ENCODE peak calls at places on chromosomes 16 and 17, in six cellular contexts. One of them, this sample, is unnamed. For H3K27me3, the result is how much of the 10 kb centered on the place peaks cover.

GRCh38 chr17:50053654-50053960 is 2.3 kb upstream of the ITGA3 start:
- DNase-seq in psoas muscle: peak
- DNase-seq in cardiac muscle cell: no peak
- DNase-seq in tibial artery: no peak
- DNase-seq in PC-9: no peak
- DNase-seq in sigmoid colon: no peak
- DNase-seq in this sample: no peak

GRCh38 chr17:78979780-78980623 is at the start of gene LGALS3BP:
- DNase-seq in PC-9: peak
- DNase-seq in psoas muscle: peak
- DNase-seq in cardiac muscle cell: peak
- DNase-seq in tibial artery: peak
- DNase-seq in sigmoid colon: peak
- DNase-seq in this sample: no peak

GRCh38 chr16:79047337-79047736 is 553.2 kb downstream of the MAF start:
- DNase-seq in psoas muscle: no peak
- DNase-seq in sigmoid colon: no peak
- DNase-seq in cardiac muscle cell: no peak
- DNase-seq in PC-9: no peak
- DNase-seq in tibial artery: no peak
- DNase-seq in this sample: no peak

GRCh38 chr17:68294196-68294555 is 2.9 kb downstream of the ARSG start:
- DNase-seq in tibial artery: no peak
- DNase-seq in cardiac muscle cell: no peak
- DNase-seq in PC-9: no peak
- DNase-seq in psoas muscle: no peak
- DNase-seq in sigmoid colon: no peak
- DNase-seq in this sample: no peak

GRCh38 chr16:49455991-49456745 is 82.6 kb downstream of the C16orf78 start:
- DNase-seq in PC-9: no peak
- DNase-seq in tibial artery: peak
- DNase-seq in sigmoid colon: peak
- DNase-seq in cardiac muscle cell: no peak
- DNase-seq in psoas muscle: peak
- DNase-seq in this sample: no peak

GRCh38 chr17:51636291-51636690 is 375.9 kb downstream of the UTP18 start:
- DNase-seq in PC-9: no peak
- DNase-seq in sigmoid colon: no peak
- DNase-seq in tibial artery: no peak
- DNase-seq in psoas muscle: no peak
- DNase-seq in cardiac muscle cell: no peak
- DNase-seq in this sample: no peak

GRCh38 chr17:19409066-19409465 is 2.0 kb upstream of the RNF112 start:
- DNase-seq in cardiac muscle cell: no peak
- DNase-seq in psoas muscle: no peak
- DNase-seq in sigmoid colon: no peak
- DNase-seq in PC-9: no peak
- DNase-seq in tibial artery: no peak
- DNase-seq in this sample: no peak

GRCh38 chr16:55710466-55710865 is 54.7 kb downstream of the SLC6A2 start:
- DNase-seq in PC-9: peak
- DNase-seq in cardiac muscle cell: peak
- DNase-seq in psoas muscle: no peak
- DNase-seq in tibial artery: no peak
- DNase-seq in sigmoid colon: no peak
- DNase-seq in this sample: no peak

GRCh38 chr17:11430766-11431165 is 167.5 kb upstream of the DNAH9 start:
- DNase-seq in tibial artery: no peak
- DNase-seq in cardiac muscle cell: no peak
- DNase-seq in psoas muscle: no peak
- DNase-seq in PC-9: no peak
- DNase-seq in sigmoid colon: no peak
- DNase-seq in this sample: no peak

GRCh38 chr17:75267146-75267402 is 4.0 kb downstream of the MIF4GD start:
- DNase-seq in PC-9: no peak
- DNase-seq in tibial artery: no peak
- DNase-seq in cardiac muscle cell: no peak
- DNase-seq in psoas muscle: peak
- DNase-seq in sigmoid colon: no peak
- DNase-seq in this sample: no peak

GRCh38 chr17:48611681-48612455 is 1.1 kb upstream of the HOXB7 start:
- DNase-seq in sigmoid colon: no peak
- DNase-seq in PC-9: peak
- DNase-seq in cardiac muscle cell: no peak
- DNase-seq in psoas muscle: no peak
- DNase-seq in tibial artery: no peak
- DNase-seq in this sample: no peak

GRCh38 chr16:72228014-72228413 is 56.1 kb upstream of the PMFBP1 start:
- DNase-seq in psoas muscle: no peak
- DNase-seq in tibial artery: no peak
- DNase-seq in PC-9: no peak
- DNase-seq in sigmoid colon: no peak
- DNase-seq in cardiac muscle cell: no peak
- DNase-seq in this sample: no peak

GRCh38 chr16:84281077-84281476 is 13.6 kb upstream of the WFDC1 start:
- DNase-seq in cardiac muscle cell: peak
- DNase-seq in PC-9: no peak
- DNase-seq in psoas muscle: no peak
- DNase-seq in sigmoid colon: no peak
- DNase-seq in tibial artery: no peak
- DNase-seq in this sample: no peak

GRCh38 chr17:77144227-77144626 is 3.5 kb downstream of the SEC14L1 start:
- DNase-seq in sigmoid colon: peak
- DNase-seq in tibial artery: no peak
- DNase-seq in PC-9: no peak
- DNase-seq in cardiac muscle cell: no peak
- DNase-seq in psoas muscle: no peak
- DNase-seq in this sample: no peak

GRCh38 chr16:2426941-2427361 is 2.3 kb upstream of the CCNF start:
- DNase-seq in PC-9: peak
- DNase-seq in psoas muscle: no peak
- DNase-seq in cardiac muscle cell: peak
- DNase-seq in tibial artery: no peak
- DNase-seq in sigmoid colon: peak
- DNase-seq in this sample: no peak

GRCh38 chr17:10013360-10014112 is 108.5 kb upstream of the RCVRN start:
- DNase-seq in psoas muscle: no peak
- DNase-seq in tibial artery: peak
- DNase-seq in cardiac muscle cell: peak
- DNase-seq in PC-9: no peak
- DNase-seq in sigmoid colon: no peak
- DNase-seq in this sample: no peak

GRCh38 chr17:57482657-57483056 is 226.3 kb downstream of the MSI2 start:
- DNase-seq in PC-9: no peak
- DNase-seq in cardiac muscle cell: no peak
- DNase-seq in tibial artery: no peak
- DNase-seq in psoas muscle: no peak
- DNase-seq in sigmoid colon: no peak
- DNase-seq in this sample: no peak

GRCh38 chr16:47905771-47906170 is 250.0 kb downstream of the ABCC12 start:
- DNase-seq in sigmoid colon: no peak
- DNase-seq in psoas muscle: no peak
- DNase-seq in cardiac muscle cell: peak
- DNase-seq in tibial artery: no peak
- DNase-seq in PC-9: no peak
- DNase-seq in this sample: no peak

GRCh38 chr16:84606081-84606875 is 11.6 kb downstream of the COTL1 start:
- DNase-seq in sigmoid colon: no peak
- DNase-seq in tibial artery: no peak
- DNase-seq in cardiac muscle cell: no peak
- DNase-seq in PC-9: no peak
- DNase-seq in psoas muscle: no peak
- DNase-seq in this sample: no peak

GRCh38 chr16:7503688-7504087 is 171.0 kb downstream of the RBFOX1 start:
- DNase-seq in PC-9: no peak
- DNase-seq in tibial artery: no peak
- DNase-seq in sigmoid colon: no peak
- DNase-seq in cardiac muscle cell: no peak
- DNase-seq in psoas muscle: no peak
- DNase-seq in this sample: no peak

GRCh38 chr16:53378138-53378537 is 56.1 kb upstream of the RBL2 start:
- DNase-seq in PC-9: no peak
- DNase-seq in cardiac muscle cell: no peak
- DNase-seq in tibial artery: no peak
- DNase-seq in psoas muscle: no peak
- DNase-seq in sigmoid colon: no peak
- DNase-seq in this sample: no peak

GRCh38 chr17:19904412-19904811 is 36.7 kb upstream of the ULK2 start:
- DNase-seq in PC-9: no peak
- DNase-seq in psoas muscle: no peak
- DNase-seq in sigmoid colon: no peak
- DNase-seq in cardiac muscle cell: peak
- DNase-seq in tibial artery: no peak
- DNase-seq in this sample: no peak

GRCh38 chr17:79159926-79160325 is 85.3 kb downstream of the ENGASE start:
- DNase-seq in PC-9: no peak
- DNase-seq in tibial artery: no peak
- DNase-seq in psoas muscle: no peak
- DNase-seq in sigmoid colon: no peak
- DNase-seq in cardiac muscle cell: no peak
- DNase-seq in this sample: no peak

GRCh38 chr17:21031756-21032396 is 10.9 kb downstream of the USP22 start:
- DNase-seq in tibial artery: no peak
- DNase-seq in psoas muscle: no peak
- DNase-seq in PC-9: no peak
- DNase-seq in sigmoid colon: no peak
- DNase-seq in cardiac muscle cell: no peak
- DNase-seq in this sample: no peak

GRCh38 chr16:12323007-12323699 is 346.6 kb downstream of the SNX29 start:
- DNase-seq in sigmoid colon: no peak
- DNase-seq in psoas muscle: no peak
- DNase-seq in tibial artery: no peak
- DNase-seq in cardiac muscle cell: no peak
- DNase-seq in PC-9: no peak
- DNase-seq in this sample: no peak

GRCh38 chr16:71676236-71676635 is 48.3 kb downstream of the PHLPP2 start:
- DNase-seq in sigmoid colon: no peak
- DNase-seq in cardiac muscle cell: no peak
- DNase-seq in psoas muscle: no peak
- DNase-seq in tibial artery: no peak
- DNase-seq in PC-9: no peak
- DNase-seq in this sample: no peak

GRCh38 chr17:83078378-83079339 is 750 bp upstream of the METRNL start:
- DNase-seq in psoas muscle: no peak
- DNase-seq in PC-9: no peak
- DNase-seq in tibial artery: no peak
- DNase-seq in cardiac muscle cell: no peak
- DNase-seq in sigmoid colon: peak
- DNase-seq in this sample: no peak

DNA sequence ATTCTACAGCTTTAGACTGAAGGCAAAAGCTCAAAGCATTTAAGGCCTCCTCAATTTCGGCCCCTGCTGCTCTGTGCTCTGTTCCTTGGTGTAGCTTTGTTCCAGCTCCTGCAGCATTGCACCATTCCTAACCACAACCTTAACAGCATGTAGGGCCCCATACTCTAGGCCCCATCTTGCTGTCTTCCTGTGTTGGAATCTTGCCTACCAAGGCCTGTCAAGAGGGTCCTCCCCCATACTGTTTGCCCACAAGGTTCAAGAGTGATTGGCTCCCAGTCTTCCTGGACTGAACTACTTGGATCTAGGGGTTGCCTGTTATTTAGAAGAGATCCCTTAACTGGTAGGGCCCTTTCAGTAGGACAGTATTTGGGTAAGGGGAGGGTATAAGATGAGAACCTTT is 26.8 kb downstream of the TRPV2 start:
- DNase-seq in cardiac muscle cell: peak
- DNase-seq in PC-9: no peak
- DNase-seq in sigmoid colon: no peak
- DNase-seq in psoas muscle: no peak
- DNase-seq in tibial artery: no peak
- DNase-seq in this sample: no peak
- H3K4me3 ChIP-seq in cardiac muscle cell: no peak
- H3K4me3 ChIP-seq in PC-9: peak
- H3K4me3 ChIP-seq in sigmoid colon: no peak
- H3K4me3 ChIP-seq in psoas muscle: peak
- H3K4me3 ChIP-seq in tibial artery: no peak
- H3K4me3 ChIP-seq in this sample: no peak

DNA sequence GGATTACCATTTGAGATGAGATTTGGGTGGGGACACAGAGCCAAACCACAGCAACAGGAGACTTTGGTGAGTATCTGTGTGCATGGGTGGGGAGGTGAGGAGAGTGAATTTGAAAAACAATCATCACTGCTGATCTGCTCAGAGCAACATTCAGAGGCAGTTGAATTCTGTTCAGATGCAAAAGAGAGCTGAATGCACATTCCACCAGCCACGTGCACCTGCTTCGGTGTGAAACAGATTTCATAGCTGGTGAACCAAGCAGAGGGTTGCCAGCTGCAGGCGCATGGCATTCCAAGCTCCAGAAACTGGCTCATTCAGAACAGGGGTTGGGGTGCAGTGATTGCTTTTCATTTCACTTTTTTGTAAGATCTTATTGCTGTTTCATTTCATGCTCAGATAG is 233.1 kb upstream of the FOXF1 start:
- DNase-seq in PC-9: no peak
- DNase-seq in cardiac muscle cell: no peak
- DNase-seq in sigmoid colon: no peak
- DNase-seq in psoas muscle: no peak
- DNase-seq in tibial artery: no peak
- DNase-seq in this sample: no peak
- H3K27me3 ChIP-seq in PC-9: half or more
- H3K27me3 ChIP-seq in cardiac muscle cell: under half
- H3K27me3 ChIP-seq in sigmoid colon: under half
- H3K27me3 ChIP-seq in psoas muscle: under half
- H3K27me3 ChIP-seq in tibial artery: under half
- H3K27me3 ChIP-seq in this sample: under half

GRCh38 chr17:4509923-4510614 is 11.4 kb downstream of the SPNS2 start:
- DNase-seq in sigmoid colon: peak
- DNase-seq in cardiac muscle cell: no peak
- DNase-seq in psoas muscle: peak
- DNase-seq in PC-9: no peak
- DNase-seq in tibial artery: peak
- DNase-seq in this sample: peak
- H3K27ac ChIP-seq in sigmoid colon: peak
- H3K27ac ChIP-seq in cardiac muscle cell: no peak
- H3K27ac ChIP-seq in psoas muscle: peak
- H3K27ac ChIP-seq in PC-9: no peak
- H3K27ac ChIP-seq in tibial artery: peak
- H3K27ac ChIP-seq in this sample: peak

GRCh38 chr17:39775075-39775474 is 37.3 kb downstream of the GRB7 start:
- DNase-seq in cardiac muscle cell: no peak
- DNase-seq in tibial artery: no peak
- DNase-seq in psoas muscle: no peak
- DNase-seq in sigmoid colon: no peak
- DNase-seq in PC-9: no peak
- DNase-seq in this sample: no peak

GRCh38 chr17:39769974-39770587 is 32.3 kb downstream of the GRB7 start:
- DNase-seq in sigmoid colon: no peak
- DNase-seq in PC-9: peak
- DNase-seq in cardiac muscle cell: no peak
- DNase-seq in tibial artery: no peak
- DNase-seq in psoas muscle: no peak
- DNase-seq in this sample: no peak

GRCh38 chr17:39772415-39772814 is 34.7 kb downstream of the GRB7 start:
- DNase-seq in tibial artery: no peak
- DNase-seq in sigmoid colon: no peak
- DNase-seq in cardiac muscle cell: no peak
- DNase-seq in psoas muscle: no peak
- DNase-seq in PC-9: no peak
- DNase-seq in this sample: no peak

GRCh38 chr17:39774043-39774442 is 36.3 kb downstream of the GRB7 start:
- DNase-seq in tibial artery: no peak
- DNase-seq in PC-9: no peak
- DNase-seq in sigmoid colon: no peak
- DNase-seq in cardiac muscle cell: no peak
- DNase-seq in psoas muscle: no peak
- DNase-seq in this sample: no peak

GRCh38 chr17:39772987-39773664 is 35.4 kb downstream of the GRB7 start:
- DNase-seq in sigmoid colon: no peak
- DNase-seq in psoas muscle: no peak
- DNase-seq in cardiac muscle cell: no peak
- DNase-seq in PC-9: no peak
- DNase-seq in tibial artery: no peak
- DNase-seq in this sample: no peak
- H3K4me3 ChIP-seq in sigmoid colon: no peak
- H3K4me3 ChIP-seq in psoas muscle: no peak
- H3K4me3 ChIP-seq in cardiac muscle cell: no peak
- H3K4me3 ChIP-seq in PC-9: no peak
- H3K4me3 ChIP-seq in tibial artery: no peak
- H3K4me3 ChIP-seq in this sample: no peak

This sample was measured in thoracic aorta.